ENCODE peak calls at places on chromosomes 1 and 21, in four cellular contexts. M is NCI-H460; U is IMR-90; J is CD4-positive, alpha-beta T cell. P is an unnamed sample.

GRCh38 chr21:41653243-41653943 is 113.5 kb downstream of the RIPK4 start:
- DNase-seq in M (no peak), U (no peak), J (no peak), P (no peak)

GRCh38 chr1:162087118-162087517 is 17.6 kb downstream of the NOS1AP start:
- DNase-seq in M (no peak), U (no peak), J (no peak), P (no peak)

GRCh38 chr1:56626546-56626945 is 18.6 kb upstream of the PRKAA2 start:
- DNase-seq in M (no peak), U (peak; percentile 61), J (no peak), P (no peak)

GRCh38 chr1:43225168-43225567 is 44.6 kb upstream of the TMEM125 start:
- DNase-seq in M (no peak), U (no peak), J (no peak), P (no peak)

GRCh38 chr1:231986631-231987291 is 360.2 kb downstream of the DISC1 start:
- DNase-seq in M (no peak), U (peak; percentile 5), J (no peak), P (peak; percentile 3)

GRCh38 chr1:153963850-153964331 is 554 bp upstream of the SLC39A1 start:
- DNase-seq in M (no peak), U (no peak), J (no peak), P (peak; percentile 73)

GRCh38 chr1:200267458-200267857 is 142.4 kb downstream of the ZNF281 start:
- DNase-seq in M (no peak), U (no peak), J (no peak), P (no peak)

GRCh38 chr1:244662604-244663003 is 9.7 kb downstream of the DESI2 start:
- DNase-seq in M (no peak), U (no peak), J (no peak), P (no peak)

GRCh38 chr1:33374336-33375105 is 53.6 kb upstream of the A3GALT2 start:
- DNase-seq in M (no peak), U (peak; percentile 89), J (no peak), P (no peak)

P was measured in NCI-H2227 treated with DMSO at 0.1 percent for 48 hours.